ENCODE peak calls at places on chromosomes 7 and 10, in eight cellular contexts. T is PC-3, G is fibroblast of lung, J is IMR-90, M is mammary epithelial cell, S is brain microvascular endothelial cell, U is lower lobe of right lung, B is MM.1S. L is an unnamed sample.

GRCh38 chr10:71646051-71646450 is 73.5 kb downstream of the C10orf105 start:
- DNase-seq in T (no peak), G (no peak), J (no peak), M (no peak), S (no peak), U (no peak), B (no peak), L (no peak)

GRCh38 chr10:97683556-97684357 is 3.3 kb downstream of the AVPI1 start:
- DNase-seq in T (peak), G (peak), J (peak), M (peak), S (no peak), U (peak), B (no peak), L (no peak)

GRCh38 chr7:87345962-87346371 is 503 bp downstream of the CROT start:
- DNase-seq in T (peak), G (no peak), J (no peak), M (peak), S (no peak), U (no peak), B (no peak), L (no peak)

GRCh38 chr7:11341285-11341944 is 367.7 kb downstream of the PHF14 start:
- DNase-seq in T (peak), G (peak), J (no peak), M (no peak), S (peak), U (no peak), B (no peak), L (peak)

GRCh38 chr10:6044651-6045599 is 17.2 kb downstream of the IL2RA start:
- DNase-seq in T (no peak), G (no peak), J (no peak), M (no peak), S (no peak), U (no peak), B (no peak), L (no peak)

GRCh38 chr10:29598861-29599311 is 35.9 kb downstream of the SVIL start:
- DNase-seq in T (no peak), G (peak), J (peak), M (peak), S (peak), U (no peak), B (no peak), L (no peak)

GRCh38 chr7:95295399-95295798 is 28.9 kb downstream of the PON1 start:
- DNase-seq in T (no peak), G (no peak), J (no peak), M (no peak), S (no peak), U (no peak), B (no peak), L (no peak)

GRCh38 chr7:129785457-129786178 is 167.1 kb downstream of the UBE2H start:
- DNase-seq in T (no peak), G (no peak), J (no peak), M (no peak), S (no peak), U (no peak), B (peak), L (no peak)

GRCh38 chr10:16494174-16494573 is 27.5 kb downstream of the C1QL3 start:
- DNase-seq in T (no peak), G (no peak), J (no peak), M (no peak), S (no peak), U (no peak), B (no peak), L (no peak)

GRCh38 chr10:413662-414071 is 275.8 kb downstream of the DIP2C start:
- DNase-seq in T (no peak), G (no peak), J (no peak), M (no peak), S (no peak), U (no peak), B (no peak), L (no peak)

GRCh38 chr7:151608031-151608551 is 88.4 kb upstream of the RHEB start:
- DNase-seq in T (peak), G (no peak), J (no peak), M (peak), S (no peak), U (no peak), B (no peak), L (no peak)

GRCh38 chr10:70711911-70712310 is 39.6 kb downstream of the ADAMTS14 start:
- DNase-seq in T (no peak), G (no peak), J (no peak), M (no peak), S (no peak), U (no peak), B (no peak), L (no peak)

GRCh38 chr10:93894516-93895378 is 969 bp downstream of the SLC35G1 start:
- DNase-seq in T (no peak), G (peak), J (peak), M (no peak), S (no peak), U (no peak), B (no peak), L (no peak)

GRCh38 chr10:123548779-123549178 is 117.4 kb upstream of the GPR26 start:
- DNase-seq in T (no peak), G (no peak), J (no peak), M (no peak), S (no peak), U (no peak), B (no peak), L (no peak)

GRCh38 chr7:140649566-140650205 is 9.1 kb upstream of the DENND2A start:
- DNase-seq in T (peak), G (no peak), J (peak), M (peak), S (peak), U (no peak), B (no peak), L (no peak)

GRCh38 chr7:38748056-38748610 is 117.0 kb upstream of the AMPH start:
- DNase-seq in T (peak), G (peak), J (peak), M (no peak), S (peak), U (no peak), B (no peak), L (no peak)

GRCh38 chr7:147438216-147438615 is 1152.3 kb upstream of the C7orf33 start:
- DNase-seq in T (peak), G (no peak), J (peak), M (no peak), S (no peak), U (no peak), B (no peak), L (no peak)

GRCh38 chr10:89604200-89604599 is 40.8 kb downstream of the PANK1 start:
- DNase-seq in T (no peak), G (no peak), J (no peak), M (no peak), S (no peak), U (no peak), B (no peak), L (no peak)

GRCh38 chr7:44327981-44328380 is 2.6 kb upstream of the CAMK2B start:
- DNase-seq in T (no peak), G (no peak), J (no peak), M (no peak), S (no peak), U (no peak), B (no peak), L (no peak)

GRCh38 chr7:109873296-109873695 is 1217.6 kb upstream of the LRRN3 start:
- DNase-seq in T (no peak), G (no peak), J (no peak), M (no peak), S (no peak), U (no peak), B (no peak), L (no peak)

GRCh38 chr10:34522542-34522941 is 292.6 kb downstream of the PARD3 start:
- DNase-seq in T (peak), G (peak), J (peak), M (no peak), S (peak), U (no peak), B (no peak), L (no peak)

GRCh38 chr10:98980353-98980752 is 255.3 kb downstream of the HPSE2 start:
- DNase-seq in T (no peak), G (no peak), J (no peak), M (no peak), S (no peak), U (no peak), B (no peak), L (no peak)

GRCh38 chr10:98855403-98856189 is 380.1 kb downstream of the HPSE2 start:
- DNase-seq in T (no peak), G (no peak), J (no peak), M (no peak), S (no peak), U (no peak), B (peak), L (no peak)

GRCh38 chr7:133364959-133365680 is 112.2 kb downstream of the EXOC4 start:
- DNase-seq in T (no peak), G (peak), J (peak), M (no peak), S (peak), U (no peak), B (no peak), L (no peak)

GRCh38 chr10:66713387-66713786 is 212.4 kb upstream of the LRRTM3 start:
- DNase-seq in T (no peak), G (no peak), J (no peak), M (no peak), S (no peak), U (no peak), B (no peak), L (no peak)

GRCh38 chr7:111380945-111381344 is 181.3 kb downstream of the IMMP2L start:
- DNase-seq in T (no peak), G (no peak), J (no peak), M (no peak), S (no peak), U (no peak), B (no peak), L (no peak)

GRCh38 chr7:80858141-80858903 is 60.5 kb downstream of the SEMA3C start:
- DNase-seq in T (peak), G (peak), J (peak), M (no peak), S (no peak), U (no peak), B (no peak), L (no peak)

GRCh38 chr7:77691892-77692491 is 4.3 kb upstream of the RSBN1L start:
- DNase-seq in T (no peak), G (no peak), J (no peak), M (no peak), S (no peak), U (no peak), B (no peak), L (no peak)
- H3K4me3 ChIP-seq in T (no peak), G (no peak), J (no peak), M (no peak), S (no peak), U (no peak), B (no peak), L (no peak)

GRCh38 chr7:139108256-139109187 is 998 bp downstream of the ZC3HAV1 start:
- DNase-seq in T (peak), G (peak), J (peak), M (peak), S (peak), U (peak), B (peak), L (no peak)
- TF ChIP-seq CTCF in T (no peak), G (no peak), J (no peak), M (no peak), S (no peak), U (no peak), B (no peak), L (no peak)

GRCh38 chr10:132690401-132690800 is 95.5 kb downstream of the NKX6-2 start:
- DNase-seq in T (no peak), G (no peak), J (no peak), M (no peak), S (no peak), U (peak), B (no peak), L (peak)

GRCh38 chr10:132693676-132694075 is 92.3 kb downstream of the NKX6-2 start:
- DNase-seq in T (no peak), G (no peak), J (peak), M (no peak), S (peak), U (no peak), B (no peak), L (no peak)

GRCh38 chr10:132691711-132692153 is 94.2 kb downstream of the NKX6-2 start:
- DNase-seq in T (no peak), G (no peak), J (no peak), M (no peak), S (no peak), U (peak), B (no peak), L (no peak)

GRCh38 chr10:132690821-132691610 is 94.9 kb downstream of the NKX6-2 start:
- DNase-seq in T (no peak), G (no peak), J (no peak), M (no peak), S (no peak), U (peak), B (no peak), L (peak)

DNA sequence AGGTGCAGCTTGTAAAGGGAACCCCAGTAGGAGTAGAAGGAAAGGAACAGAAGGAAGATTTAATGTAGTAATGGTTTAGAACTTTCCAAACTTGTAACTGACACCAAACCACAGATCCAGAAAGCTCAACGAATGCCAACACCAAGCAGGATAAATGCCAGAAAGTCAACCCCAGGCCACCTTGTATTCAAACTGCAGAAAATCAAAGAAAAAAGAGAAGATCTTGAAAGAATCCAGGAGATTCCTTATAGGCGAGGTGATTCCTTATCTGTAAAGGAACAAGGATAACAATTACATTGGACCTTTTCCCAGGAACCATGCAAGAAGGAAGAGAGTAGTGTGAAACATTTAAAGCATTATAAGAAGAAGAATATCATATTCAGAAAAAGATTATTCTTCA is 93.6 kb downstream of the NKX6-2 start:
- DNase-seq in T (no peak), G (no peak), J (peak), M (no peak), S (no peak), U (no peak), B (no peak), L (no peak)
- H3K27ac ChIP-seq in T (no peak), G (no peak), J (no peak), M (no peak), S (no peak), U (no peak), B (no peak), L (no peak)

GRCh38 chr7:105219771-105220160 is 169.0 kb downstream of the SRPK2 start:
- DNase-seq in T (peak), G (peak), J (peak), M (peak), S (peak), U (no peak), B (no peak), L (no peak)
- H3K4me3 ChIP-seq in T (peak), G (no peak), J (no peak), M (no peak), S (no peak), U (no peak), B (no peak), L (no peak)

GRCh38 chr10:76695069-76695468 is 942.5 kb downstream of the KCNMA1 start:
- DNase-seq in T (peak), G (no peak), J (no peak), M (no peak), S (no peak), U (no peak), B (no peak), L (no peak)

GRCh38 chr10:76700241-76700640 is 937.4 kb downstream of the KCNMA1 start:
- DNase-seq in T (no peak), G (no peak), J (no peak), M (no peak), S (no peak), U (no peak), B (no peak), L (no peak)

DNA sequence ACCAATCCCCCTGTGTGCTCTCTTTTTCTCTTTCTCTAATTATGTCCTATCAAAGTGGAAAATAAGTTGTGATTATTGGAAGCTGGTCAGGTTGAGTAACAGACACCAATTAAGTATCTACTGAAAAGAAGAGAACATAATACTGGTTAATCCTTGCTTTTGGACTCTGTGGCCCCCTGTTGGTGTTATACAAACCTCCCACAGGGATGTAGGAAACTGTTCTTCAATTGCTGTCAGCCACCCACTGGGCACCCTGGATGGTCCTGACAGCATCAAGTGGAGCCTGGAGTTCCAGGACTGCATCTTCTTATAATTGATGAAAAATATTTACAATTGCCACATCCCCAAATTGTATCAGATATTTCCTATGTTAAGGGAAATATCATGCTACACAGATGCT is 939.7 kb downstream of the KCNMA1 start:
- DNase-seq in T (peak), G (no peak), J (no peak), M (no peak), S (no peak), U (no peak), B (no peak), L (no peak)
- TF ChIP-seq CTCF in T (peak), G (no peak), J (no peak), M (no peak), S (peak), U (no peak), B (no peak), L (no peak)

GRCh38 chr10:101442456-101442800 is 88.5 kb downstream of the BTRC start:
- DNase-seq in T (no peak), G (no peak), J (no peak), M (no peak), S (no peak), U (no peak), B (no peak), L (no peak)

GRCh38 chr10:101441539-101442455 is 87.8 kb downstream of the BTRC start:
- DNase-seq in T (peak), G (peak), J (peak), M (peak), S (peak), U (no peak), B (peak), L (no peak)

GRCh38 chr10:101446071-101446470 is 92.1 kb downstream of the BTRC start:
- DNase-seq in T (no peak), G (no peak), J (no peak), M (no peak), S (no peak), U (no peak), B (no peak), L (no peak)

GRCh38 chr10:101444499-101444898 is 90.5 kb downstream of the BTRC start:
- DNase-seq in T (no peak), G (no peak), J (no peak), M (no peak), S (no peak), U (no peak), B (no peak), L (no peak)

DNA sequence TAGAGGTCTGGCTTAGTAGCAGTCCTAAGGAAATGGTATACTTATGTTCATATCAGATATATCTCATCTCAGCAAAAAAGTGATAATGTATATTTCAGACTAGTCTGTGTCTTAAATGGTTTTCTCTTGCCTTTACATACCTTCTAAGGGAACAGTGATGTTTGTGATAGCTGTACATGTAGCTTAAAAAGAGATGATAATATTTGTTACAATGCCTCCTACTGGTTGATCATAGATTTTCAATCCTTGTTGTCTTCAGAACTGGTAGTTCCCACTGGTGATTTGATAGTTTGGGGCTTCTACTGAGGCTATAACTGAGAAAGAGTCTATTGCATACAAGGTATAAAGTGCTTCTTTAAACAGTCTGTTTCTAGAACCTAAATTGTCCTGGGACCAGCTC is 90.1 kb downstream of the BTRC start:
- DNase-seq in T (peak), G (peak), J (peak), M (no peak), S (no peak), U (no peak), B (no peak), L (no peak)
- H3K27ac ChIP-seq in T (no peak), G (no peak), J (no peak), M (no peak), S (no peak), U (no peak), B (no peak), L (no peak)

GRCh38 chr7:158500651-158501052 is 87.0 kb downstream of the PTPRN2 start:
- DNase-seq in T (no peak), G (no peak), J (no peak), M (no peak), S (no peak), U (no peak), B (no peak), L (no peak)
- H3K4me3 ChIP-seq in T (no peak), G (no peak), J (no peak), M (no peak), S (no peak), U (no peak), B (no peak), L (no peak)

DNA sequence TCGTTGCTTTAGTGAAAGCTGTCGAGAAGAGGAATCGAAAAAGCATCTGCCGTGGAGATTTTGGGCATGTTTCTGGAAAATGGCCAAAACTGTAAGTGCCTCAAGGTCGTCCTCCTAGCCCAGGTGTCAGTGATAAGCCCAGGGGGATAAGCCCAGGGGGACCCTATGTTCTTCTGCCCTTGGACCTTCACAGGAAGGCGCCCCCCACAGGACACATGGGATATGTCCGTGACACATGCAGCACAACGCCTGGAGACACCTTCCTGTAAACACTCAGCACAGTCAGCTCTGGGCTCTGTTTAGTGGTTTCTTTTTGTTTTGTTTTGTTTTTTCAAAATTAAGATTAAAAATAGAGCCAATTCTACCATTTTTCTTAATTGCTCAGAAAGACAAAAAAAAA is 272.7 kb downstream of the KLF6 start:
- DNase-seq in T (no peak), G (no peak), J (no peak), M (no peak), S (no peak), U (no peak), B (no peak), L (no peak)
- TF ChIP-seq CTCF in T (peak), G (no peak), J (no peak), M (no peak), S (peak), U (no peak), B (no peak), L (no peak)

GRCh38 chr10:12890958-12891357 is 110.6 kb downstream of the CCDC3 start:
- DNase-seq in T (no peak), G (no peak), J (no peak), M (no peak), S (no peak), U (no peak), B (no peak), L (no peak)
- H3K27ac ChIP-seq in T (no peak), G (no peak), J (no peak), M (no peak), S (no peak), U (no peak), B (no peak), L (no peak)

DNA sequence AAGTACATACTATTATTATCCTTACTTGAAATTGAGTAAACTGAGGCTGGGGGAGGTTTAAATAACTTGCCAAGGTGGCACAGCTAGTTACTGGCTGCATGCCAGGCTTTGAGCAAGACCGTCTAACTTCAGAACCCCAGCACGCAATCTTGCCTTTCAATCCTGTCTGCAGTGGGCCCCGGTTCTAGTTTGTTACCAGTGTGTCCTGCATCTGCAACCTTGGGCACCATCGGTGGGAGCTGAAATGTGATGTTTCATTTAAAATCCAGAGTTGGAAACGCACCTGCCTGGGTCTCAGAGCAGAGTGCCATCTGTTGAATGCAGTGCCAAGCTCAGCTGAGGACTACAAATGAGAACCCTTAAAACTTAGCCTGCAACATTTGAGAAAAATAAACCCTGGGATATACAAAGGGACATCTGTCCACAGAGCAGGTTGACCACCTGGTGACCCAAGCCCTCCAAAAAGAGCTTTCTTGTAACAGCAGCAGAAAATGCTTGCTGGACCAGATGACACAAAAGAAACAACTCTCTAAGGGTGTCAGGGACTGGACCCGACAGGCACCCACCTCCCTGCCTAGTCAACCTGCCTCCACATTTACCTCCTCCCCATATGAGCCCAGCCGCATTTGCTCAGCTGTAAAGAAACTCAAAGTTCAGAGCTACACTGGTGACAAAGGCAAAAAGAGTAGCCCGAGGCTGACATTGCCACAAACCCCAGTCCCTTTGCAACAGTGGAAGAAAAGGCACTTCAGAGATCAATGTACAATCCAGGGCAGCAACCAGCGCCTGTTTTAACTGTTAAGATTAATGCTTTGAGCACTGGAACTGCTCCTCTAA is 1.7 kb downstream of the SH3PXD2A start:
- DNase-seq in T (no peak), G (no peak), J (no peak), M (no peak), S (no peak), U (no peak), B (no peak), L (no peak)
- H3K4me3 ChIP-seq in T (peak), G (peak), J (peak), M (peak), S (peak), U (peak), B (no peak), L (peak)

L was measured in dorsolateral prefrontal cortex.